ENCODE peak calls at places on chromosomes 6 and 20, in nine cellular contexts. One of them, this sample, is unnamed.

GRCh38 chr20:43463864-43464785 is 6.4 kb downstream of the SRSF6 start:
- DNase-seq in pancreas: no peak
- DNase-seq in lower lobe of right lung: no peak
- DNase-seq in A172: no peak
- DNase-seq in AG04450: no peak
- DNase-seq in activated CD4-positive, alpha-beta T cell treated with anti-CD3 and anti-CD28 coated beads for 1 hour: no peak
- DNase-seq in GM20000: no peak
- DNase-seq in non-pigmented ciliary epithelial cell: no peak
- DNase-seq in lung microvascular endothelial cell: no peak
- DNase-seq in this sample: no peak

GRCh38 chr6:39961178-39961577 is 26.9 kb upstream of the MOCS1 start:
- DNase-seq in pancreas: no peak
- DNase-seq in lower lobe of right lung: no peak
- DNase-seq in A172: no peak
- DNase-seq in AG04450: no peak
- DNase-seq in activated CD4-positive, alpha-beta T cell treated with anti-CD3 and anti-CD28 coated beads for 1 hour: no peak
- DNase-seq in GM20000: no peak
- DNase-seq in non-pigmented ciliary epithelial cell: peak; percentile 11
- DNase-seq in lung microvascular endothelial cell: no peak
- DNase-seq in this sample: no peak

GRCh38 chr6:89022747-89023289 is 57.7 kb upstream of the PNRC1 start:
- DNase-seq in pancreas: no peak
- DNase-seq in lower lobe of right lung: no peak
- DNase-seq in A172: peak; percentile 54
- DNase-seq in AG04450: no peak
- DNase-seq in activated CD4-positive, alpha-beta T cell treated with anti-CD3 and anti-CD28 coated beads for 1 hour: no peak
- DNase-seq in GM20000: no peak
- DNase-seq in non-pigmented ciliary epithelial cell: no peak
- DNase-seq in lung microvascular endothelial cell: no peak
- DNase-seq in this sample: no peak

GRCh38 chr6:138545621-138545980 is 46.3 kb upstream of the NHSL1 start:
- DNase-seq in pancreas: peak; percentile 28
- DNase-seq in lower lobe of right lung: peak; percentile 75
- DNase-seq in A172: peak; percentile 65
- DNase-seq in AG04450: no peak
- DNase-seq in activated CD4-positive, alpha-beta T cell treated with anti-CD3 and anti-CD28 coated beads for 1 hour: no peak
- DNase-seq in GM20000: no peak
- DNase-seq in non-pigmented ciliary epithelial cell: no peak
- DNase-seq in lung microvascular endothelial cell: peak; percentile 85
- DNase-seq in this sample: no peak

GRCh38 chr6:137724495-137725211 is 142.4 kb upstream of the TNFAIP3 start:
- DNase-seq in pancreas: no peak
- DNase-seq in lower lobe of right lung: peak; percentile 64
- DNase-seq in A172: no peak
- DNase-seq in AG04450: no peak
- DNase-seq in activated CD4-positive, alpha-beta T cell treated with anti-CD3 and anti-CD28 coated beads for 1 hour: no peak
- DNase-seq in GM20000: no peak
- DNase-seq in non-pigmented ciliary epithelial cell: no peak
- DNase-seq in lung microvascular endothelial cell: peak; percentile 46
- DNase-seq in this sample: no peak

GRCh38 chr6:163122365-163122764 is 292.2 kb upstream of the QKI start:
- DNase-seq in pancreas: no peak
- DNase-seq in lower lobe of right lung: no peak
- DNase-seq in A172: no peak
- DNase-seq in AG04450: no peak
- DNase-seq in activated CD4-positive, alpha-beta T cell treated with anti-CD3 and anti-CD28 coated beads for 1 hour: no peak
- DNase-seq in GM20000: no peak
- DNase-seq in non-pigmented ciliary epithelial cell: no peak
- DNase-seq in lung microvascular endothelial cell: no peak
- DNase-seq in this sample: no peak

GRCh38 chr6:105389543-105389942 is 13.3 kb downstream of the PREP start:
- DNase-seq in pancreas: no peak
- DNase-seq in lower lobe of right lung: no peak
- DNase-seq in A172: no peak
- DNase-seq in AG04450: no peak
- DNase-seq in activated CD4-positive, alpha-beta T cell treated with anti-CD3 and anti-CD28 coated beads for 1 hour: no peak
- DNase-seq in GM20000: no peak
- DNase-seq in non-pigmented ciliary epithelial cell: no peak
- DNase-seq in lung microvascular endothelial cell: no peak
- DNase-seq in this sample: no peak

GRCh38 chr20:3358676-3359340 is 48.7 kb downstream of the DNAAF9 start:
- DNase-seq in pancreas: no peak
- DNase-seq in lower lobe of right lung: no peak
- DNase-seq in A172: no peak
- DNase-seq in AG04450: no peak
- DNase-seq in activated CD4-positive, alpha-beta T cell treated with anti-CD3 and anti-CD28 coated beads for 1 hour: no peak
- DNase-seq in GM20000: no peak
- DNase-seq in non-pigmented ciliary epithelial cell: no peak
- DNase-seq in lung microvascular endothelial cell: no peak
- DNase-seq in this sample: no peak

GRCh38 chr20:60407011-60407771 is 449.0 kb downstream of the CDH26 start:
- DNase-seq in pancreas: no peak
- DNase-seq in lower lobe of right lung: no peak
- DNase-seq in A172: no peak
- DNase-seq in AG04450: no peak
- DNase-seq in activated CD4-positive, alpha-beta T cell treated with anti-CD3 and anti-CD28 coated beads for 1 hour: no peak
- DNase-seq in GM20000: no peak
- DNase-seq in non-pigmented ciliary epithelial cell: no peak
- DNase-seq in lung microvascular endothelial cell: no peak
- DNase-seq in this sample: no peak

GRCh38 chr6:112180095-112180820 is 74.1 kb downstream of the LAMA4 start:
- DNase-seq in pancreas: peak; percentile 36
- DNase-seq in lower lobe of right lung: no peak
- DNase-seq in A172: peak; percentile 64
- DNase-seq in AG04450: peak; percentile 74
- DNase-seq in activated CD4-positive, alpha-beta T cell treated with anti-CD3 and anti-CD28 coated beads for 1 hour: no peak
- DNase-seq in GM20000: peak; percentile 57
- DNase-seq in non-pigmented ciliary epithelial cell: peak; percentile 72
- DNase-seq in lung microvascular endothelial cell: peak; percentile 94
- DNase-seq in this sample: peak; percentile 58

GRCh38 chr20:8226106-8226505 is 94.0 kb downstream of the PLCB1 start:
- DNase-seq in pancreas: no peak
- DNase-seq in lower lobe of right lung: no peak
- DNase-seq in A172: no peak
- DNase-seq in AG04450: no peak
- DNase-seq in activated CD4-positive, alpha-beta T cell treated with anti-CD3 and anti-CD28 coated beads for 1 hour: no peak
- DNase-seq in GM20000: no peak
- DNase-seq in non-pigmented ciliary epithelial cell: no peak
- DNase-seq in lung microvascular endothelial cell: no peak
- DNase-seq in this sample: no peak

GRCh38 chr6:47061631-47062300 is 19.6 kb upstream of the ADGRF1 start:
- DNase-seq in pancreas: no peak
- DNase-seq in lower lobe of right lung: no peak
- DNase-seq in A172: peak; percentile 36
- DNase-seq in AG04450: no peak
- DNase-seq in activated CD4-positive, alpha-beta T cell treated with anti-CD3 and anti-CD28 coated beads for 1 hour: no peak
- DNase-seq in GM20000: no peak
- DNase-seq in non-pigmented ciliary epithelial cell: no peak
- DNase-seq in lung microvascular endothelial cell: peak; percentile 53
- DNase-seq in this sample: no peak

GRCh38 chr20:57309544-57310115 is 20.0 kb upstream of the SPO11 start:
- DNase-seq in pancreas: no peak
- DNase-seq in lower lobe of right lung: no peak
- DNase-seq in A172: no peak
- DNase-seq in AG04450: no peak
- DNase-seq in activated CD4-positive, alpha-beta T cell treated with anti-CD3 and anti-CD28 coated beads for 1 hour: no peak
- DNase-seq in GM20000: no peak
- DNase-seq in non-pigmented ciliary epithelial cell: no peak
- DNase-seq in lung microvascular endothelial cell: no peak
- DNase-seq in this sample: no peak

GRCh38 chr6:5422321-5422915 is 161.1 kb downstream of the FARS2 start:
- DNase-seq in pancreas: no peak
- DNase-seq in lower lobe of right lung: no peak
- DNase-seq in A172: peak; percentile 49
- DNase-seq in AG04450: peak; percentile 21
- DNase-seq in activated CD4-positive, alpha-beta T cell treated with anti-CD3 and anti-CD28 coated beads for 1 hour: no peak
- DNase-seq in GM20000: peak; percentile 13
- DNase-seq in non-pigmented ciliary epithelial cell: peak; percentile 13
- DNase-seq in lung microvascular endothelial cell: peak; percentile 80
- DNase-seq in this sample: peak; percentile 29

GRCh38 chr20:53872561-53873248 is 197.7 kb downstream of the BCAS1 start:
- DNase-seq in pancreas: no peak
- DNase-seq in lower lobe of right lung: no peak
- DNase-seq in A172: peak; percentile 52
- DNase-seq in AG04450: no peak
- DNase-seq in activated CD4-positive, alpha-beta T cell treated with anti-CD3 and anti-CD28 coated beads for 1 hour: no peak
- DNase-seq in GM20000: no peak
- DNase-seq in non-pigmented ciliary epithelial cell: no peak
- DNase-seq in lung microvascular endothelial cell: peak; percentile 48
- DNase-seq in this sample: peak; percentile 38

GRCh38 chr6:140879861-140880260 is 1252.9 kb upstream of the GJE1 start:
- DNase-seq in pancreas: no peak
- DNase-seq in lower lobe of right lung: no peak
- DNase-seq in A172: no peak
- DNase-seq in AG04450: peak; percentile 13
- DNase-seq in activated CD4-positive, alpha-beta T cell treated with anti-CD3 and anti-CD28 coated beads for 1 hour: no peak
- DNase-seq in GM20000: no peak
- DNase-seq in non-pigmented ciliary epithelial cell: no peak
- DNase-seq in lung microvascular endothelial cell: no peak
- DNase-seq in this sample: no peak

GRCh38 chr20:6780414-6780813 is 12.9 kb downstream of the BMP2 start:
- DNase-seq in pancreas: no peak
- DNase-seq in lower lobe of right lung: no peak
- DNase-seq in A172: no peak
- DNase-seq in AG04450: no peak
- DNase-seq in activated CD4-positive, alpha-beta T cell treated with anti-CD3 and anti-CD28 coated beads for 1 hour: no peak
- DNase-seq in GM20000: no peak
- DNase-seq in non-pigmented ciliary epithelial cell: no peak
- DNase-seq in lung microvascular endothelial cell: no peak
- DNase-seq in this sample: no peak

GRCh38 chr20:50798650-50799049 is 3.8 kb downstream of the BCAS4 start:
- DNase-seq in pancreas: no peak
- DNase-seq in lower lobe of right lung: no peak
- DNase-seq in A172: no peak
- DNase-seq in AG04450: no peak
- DNase-seq in activated CD4-positive, alpha-beta T cell treated with anti-CD3 and anti-CD28 coated beads for 1 hour: no peak
- DNase-seq in GM20000: no peak
- DNase-seq in non-pigmented ciliary epithelial cell: no peak
- DNase-seq in lung microvascular endothelial cell: no peak
- DNase-seq in this sample: no peak

GRCh38 chr20:5095931-5096330 is 23.8 kb downstream of the PCNA start:
- DNase-seq in pancreas: no peak
- DNase-seq in lower lobe of right lung: no peak
- DNase-seq in A172: no peak
- DNase-seq in AG04450: no peak
- DNase-seq in activated CD4-positive, alpha-beta T cell treated with anti-CD3 and anti-CD28 coated beads for 1 hour: no peak
- DNase-seq in GM20000: no peak
- DNase-seq in non-pigmented ciliary epithelial cell: no peak
- DNase-seq in lung microvascular endothelial cell: no peak
- DNase-seq in this sample: no peak

GRCh38 chr6:8174571-8174970 is 72.2 kb upstream of the EEF1E1 start:
- DNase-seq in pancreas: no peak
- DNase-seq in lower lobe of right lung: no peak
- DNase-seq in A172: no peak
- DNase-seq in AG04450: no peak
- DNase-seq in activated CD4-positive, alpha-beta T cell treated with anti-CD3 and anti-CD28 coated beads for 1 hour: no peak
- DNase-seq in GM20000: no peak
- DNase-seq in non-pigmented ciliary epithelial cell: no peak
- DNase-seq in lung microvascular endothelial cell: no peak
- DNase-seq in this sample: no peak

GRCh38 chr20:46708172-46708860 is 1.1 kb upstream of the SLC2A10 start:
- DNase-seq in pancreas: peak; percentile 65
- DNase-seq in lower lobe of right lung: no peak
- DNase-seq in A172: no peak
- DNase-seq in AG04450: no peak
- DNase-seq in activated CD4-positive, alpha-beta T cell treated with anti-CD3 and anti-CD28 coated beads for 1 hour: no peak
- DNase-seq in GM20000: no peak
- DNase-seq in non-pigmented ciliary epithelial cell: no peak
- DNase-seq in lung microvascular endothelial cell: no peak
- DNase-seq in this sample: no peak

GRCh38 chr20:13220857-13221297 is at the start of gene ISM1:
- DNase-seq in pancreas: peak; percentile 28
- DNase-seq in lower lobe of right lung: peak; percentile 48
- DNase-seq in A172: no peak
- DNase-seq in AG04450: no peak
- DNase-seq in activated CD4-positive, alpha-beta T cell treated with anti-CD3 and anti-CD28 coated beads for 1 hour: peak; percentile 32
- DNase-seq in GM20000: peak; percentile 52
- DNase-seq in non-pigmented ciliary epithelial cell: no peak
- DNase-seq in lung microvascular endothelial cell: peak; percentile 34
- DNase-seq in this sample: peak; percentile 30

GRCh38 chr6:43739642-43740091 is 30.3 kb upstream of the VEGFA start:
- DNase-seq in pancreas: no peak
- DNase-seq in lower lobe of right lung: no peak
- DNase-seq in A172: no peak
- DNase-seq in AG04450: no peak
- DNase-seq in activated CD4-positive, alpha-beta T cell treated with anti-CD3 and anti-CD28 coated beads for 1 hour: no peak
- DNase-seq in GM20000: no peak
- DNase-seq in non-pigmented ciliary epithelial cell: no peak
- DNase-seq in lung microvascular endothelial cell: no peak
- DNase-seq in this sample: no peak

GRCh38 chr6:108915258-108915657 is 67.0 kb downstream of the ARMC2 start:
- DNase-seq in pancreas: no peak
- DNase-seq in lower lobe of right lung: no peak
- DNase-seq in A172: no peak
- DNase-seq in AG04450: no peak
- DNase-seq in activated CD4-positive, alpha-beta T cell treated with anti-CD3 and anti-CD28 coated beads for 1 hour: no peak
- DNase-seq in GM20000: no peak
- DNase-seq in non-pigmented ciliary epithelial cell: no peak
- DNase-seq in lung microvascular endothelial cell: no peak
- DNase-seq in this sample: no peak

GRCh38 chr6:69719602-69720193 is 77.1 kb downstream of the LMBRD1 start:
- DNase-seq in pancreas: no peak
- DNase-seq in lower lobe of right lung: no peak
- DNase-seq in A172: peak; percentile 6
- DNase-seq in AG04450: no peak
- DNase-seq in activated CD4-positive, alpha-beta T cell treated with anti-CD3 and anti-CD28 coated beads for 1 hour: no peak
- DNase-seq in GM20000: peak; percentile 11
- DNase-seq in non-pigmented ciliary epithelial cell: no peak
- DNase-seq in lung microvascular endothelial cell: peak; percentile 31
- DNase-seq in this sample: peak; percentile 16

This sample was measured in GM10248.